ENCODE peak calls at places on chromosomes 7 and 10, in five cellular contexts. C, L, M, S and O are unnamed samples.

GRCh38 chr10:3668276-3668960 is 116.6 kb downstream of the KLF6 start:
- DNase-seq in C (peak; percentile 86), L (peak; percentile 52), M (no peak), S (peak; percentile 59), O (peak; percentile 74)

GRCh38 chr10:119505131-119505551 is 37.4 kb downstream of the RGS10 start:
- DNase-seq in C (no peak), L (peak; percentile 30), M (no peak), S (no peak), O (no peak)

GRCh38 chr7:120091807-120092206 is 181.2 kb upstream of the KCND2 start:
- DNase-seq in C (no peak), L (no peak), M (no peak), S (no peak), O (peak; percentile 42)

GRCh38 chr10:95475827-95476481 is 85.2 kb downstream of the SORBS1 start:
- DNase-seq in C (no peak), L (peak; percentile 87), M (no peak), S (no peak), O (peak; percentile 89)

GRCh38 chr10:94439275-94439861 is 37.0 kb downstream of the TBC1D12 start:
- DNase-seq in C (no peak), L (no peak), M (no peak), S (no peak), O (no peak)

GRCh38 chr10:30494558-30494957 is 60.6 kb downstream of the MAP3K8 start:
- DNase-seq in C (no peak), L (no peak), M (no peak), S (peak; percentile 45), O (no peak)

GRCh38 chr10:5902511-5903274 is 12.7 kb downstream of the FBH1 start:
- DNase-seq in C (no peak), L (no peak), M (no peak), S (no peak), O (no peak)

GRCh38 chr10:104084482-104085142 is 1.1 kb downstream of the COL17A1 start:
- DNase-seq in C (no peak), L (no peak), M (no peak), S (no peak), O (no peak)

GRCh38 chr10:7525314-7526016 is 114.6 kb upstream of the SFMBT2 start:
- DNase-seq in C (peak; percentile 69), L (peak; percentile 63), M (peak; percentile 93), S (peak; percentile 83), O (peak; percentile 60)

GRCh38 chr10:72638586-72639440 is 12.9 kb upstream of the MICU1 start:
- DNase-seq in C (no peak), L (no peak), M (no peak), S (no peak), O (peak; percentile 70)

GRCh38 chr7:137772748-137773147 is 74.0 kb downstream of the DGKI start:
- DNase-seq in C (no peak), L (no peak), M (no peak), S (no peak), O (no peak)

GRCh38 chr10:30013684-30014246 is 45.6 kb downstream of the JCAD start:
- DNase-seq in C (no peak), L (no peak), M (no peak), S (no peak), O (no peak)

GRCh38 chr10:16545126-16545736 is 23.6 kb upstream of the C1QL3 start:
- DNase-seq in C (peak; percentile 12), L (no peak), M (no peak), S (peak; percentile 33), O (peak; percentile 28)

DNA sequence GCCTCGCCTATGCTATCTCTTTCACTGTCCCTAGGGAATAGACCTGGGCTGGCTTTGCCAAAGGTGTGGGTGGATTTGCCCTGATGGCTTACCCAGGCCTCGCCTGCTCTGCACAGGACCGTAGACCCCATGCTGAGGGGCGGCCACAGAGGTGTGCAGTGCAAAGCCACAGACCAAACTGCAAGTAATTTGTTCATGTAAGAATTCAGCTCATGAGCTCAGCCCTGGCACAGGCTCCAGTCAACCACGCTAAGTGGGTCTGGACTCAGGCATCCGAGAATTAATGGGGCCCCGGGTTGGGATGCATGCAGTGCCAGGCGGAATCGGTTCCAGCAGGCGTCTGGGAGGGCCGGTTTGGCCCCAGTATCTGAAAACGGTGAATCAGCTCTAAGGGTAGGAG is 445.2 kb downstream of the DNAJB6 start:
- DNase-seq in C (no peak), L (no peak), M (no peak), S (no peak), O (no peak)
- H3K9me3 ChIP-seq in C (no peaks in the 10 kb centered on the region), L (no peaks in the 10 kb centered on the region), M (no peaks in the 10 kb centered on the region), S (no peaks in the 10 kb centered on the region), O (no peaks in the 10 kb centered on the region)

GRCh38 chr10:77159538-77160110 is 478.0 kb downstream of the KCNMA1 start:
- DNase-seq in C (no peak), L (no peak), M (no peak), S (no peak), O (no peak)

GRCh38 chr10:77158666-77159065 is 478.9 kb downstream of the KCNMA1 start:
- DNase-seq in C (no peak), L (peak; percentile 29), M (no peak), S (no peak), O (no peak)

GRCh38 chr10:77156406-77156879 is 481.2 kb downstream of the KCNMA1 start:
- DNase-seq in C (no peak), L (peak; percentile 47), M (no peak), S (no peak), O (peak; percentile 28)

GRCh38 chr10:77160679-77161078 is 476.9 kb downstream of the KCNMA1 start:
- DNase-seq in C (no peak), L (no peak), M (no peak), S (no peak), O (peak; percentile 60)

GRCh38 chr10:77157248-77158019 is 480.2 kb downstream of the KCNMA1 start:
- DNase-seq in C (no peak), L (peak; percentile 40), M (no peak), S (no peak), O (peak; percentile 44)
- H3K27ac ChIP-seq in C (no peak overlapping the region), L (peak overlapping the region; percentile 76), M (no peak overlapping the region), S (no peak overlapping the region), O (no peak overlapping the region)

DNA sequence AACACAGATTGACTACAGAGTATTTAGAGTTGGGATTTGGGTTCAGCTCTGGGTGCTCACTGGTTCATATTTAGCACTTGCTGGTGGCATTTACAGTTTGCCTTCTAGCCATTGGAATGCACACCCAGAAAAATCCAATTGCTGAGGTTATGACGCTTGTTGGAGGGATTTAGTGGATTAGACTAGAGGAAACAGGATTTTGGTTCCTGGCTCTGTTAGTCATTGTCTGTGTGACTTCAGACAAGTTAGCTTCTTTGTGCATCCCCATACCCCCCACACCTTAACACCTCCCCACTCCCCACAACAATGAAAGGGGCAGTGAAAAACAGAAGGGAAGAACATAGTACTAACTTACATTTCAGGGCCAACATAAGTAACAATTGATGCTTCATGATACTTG is 35.6 kb upstream of the SDHAF3 start:
- DNase-seq in C (no peak), L (no peak), M (no peak), S (no peak), O (no peak)
- H3K9me3 ChIP-seq in C (no peaks in the 10 kb centered on the region), L (no peaks in the 10 kb centered on the region), M (no peaks in the 10 kb centered on the region), S (no peaks in the 10 kb centered on the region), O (no peaks in the 10 kb centered on the region)

DNA sequence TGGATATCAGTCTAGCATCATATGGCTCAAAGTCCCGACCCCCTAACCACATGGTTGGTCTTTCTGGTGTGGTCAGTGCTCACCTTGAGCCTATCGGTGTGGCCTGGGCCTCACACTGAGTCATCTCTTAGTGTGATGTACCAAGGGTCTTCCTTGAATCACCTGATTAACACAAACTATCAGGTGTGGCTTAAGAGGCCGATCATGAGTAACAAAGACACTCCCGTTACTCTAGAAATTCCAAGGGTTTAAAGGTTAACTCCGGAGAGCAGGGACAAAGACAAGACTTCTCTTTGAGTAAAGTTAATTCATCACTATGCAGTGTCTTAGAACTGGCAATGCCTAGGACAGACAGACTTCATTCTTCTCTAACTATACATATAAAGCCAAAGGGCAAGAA is 52.3 kb upstream of the ARMC3 start:
- DNase-seq in C (no peak), L (no peak), M (no peak), S (no peak), O (peak; percentile 11)
- H3K27ac ChIP-seq in C (no peak overlapping the region), L (no peak overlapping the region), M (no peak overlapping the region), S (no peak overlapping the region), O (no peak overlapping the region)